ENCODE peak calls at places on chromosomes 1 and 21, in nine cellular contexts. D, S, G, O, P, C, V, R and H are unnamed samples.

GRCh38 chr1:2561898-2562895 is 6.0 kb downstream of the TNFRSF14 start:
- DNase-seq in C (no peak), O (no peak), R (no peak), G (no peak), P (no peak), D (no peak), S (no peak), V (no peak), H (no peak)

GRCh38 chr1:107865627-107866026 is 99.4 kb downstream of the VAV3 start:
- DNase-seq in C (no peak), O (no peak), V (no peak), P (no peak), S (no peak), R (no peak), G (no peak), D (no peak), H (no peak)

GRCh38 chr21:33685613-33686197 is 43.4 kb downstream of the ITSN1 start:
- DNase-seq in S (no peak), R (peak; percentile 75), V (no peak), P (peak; percentile 78), O (peak; percentile 66), D (no peak), G (no peak), C (no peak), H (peak; percentile 63)

GRCh38 chr1:13922440-13922839 is 222.5 kb downstream of the PRDM2 start:
- DNase-seq in D (no peak), P (peak; percentile 40), R (no peak), O (no peak), G (no peak), C (no peak), S (no peak), V (no peak), H (no peak)

GRCh38 chr1:245288796-245289195 is 134.0 kb downstream of the KIF26B start:
- DNase-seq in P (no peak), S (no peak), O (peak; percentile 13), G (no peak), C (no peak), R (no peak), V (no peak), D (no peak), H (no peak)

GRCh38 chr1:152654110-152654509 is 9.1 kb upstream of the LCE2D start:
- DNase-seq in R (peak; percentile 18), P (peak; percentile 63), S (no peak), G (peak; percentile 22), V (peak; percentile 20), O (peak; percentile 33), C (no peak), D (no peak), H (peak; percentile 79)

GRCh38 chr1:2412773-2413494 is 570 bp upstream of the PEX10 start:
- DNase-seq in G (no peak), D (peak; percentile 39), P (peak; percentile 39), O (peak; percentile 31), C (no peak), V (no peak), S (no peak), R (no peak), H (peak; percentile 57)

GRCh38 chr1:226424228-226425003 is 16.5 kb upstream of the PARP1 start:
- DNase-seq in R (peak; percentile 38), S (no peak), P (peak; percentile 44), O (peak; percentile 10), C (no peak), V (peak; percentile 21), G (no peak), D (no peak), H (peak; percentile 64)

GRCh38 chr1:161702250-161702649 is 4.8 kb upstream of the FCRLA start:
- DNase-seq in G (no peak), O (no peak), S (no peak), V (no peak), C (no peak), D (no peak), R (no peak), P (no peak), H (no peak)

GRCh38 chr1:234197839-234198238 is 175.4 kb upstream of the COA6 start:
- DNase-seq in S (no peak), C (no peak), R (no peak), V (no peak), P (no peak), D (no peak), G (no peak), O (no peak), H (no peak)

GRCh38 chr1:171680339-171680738 is 27.9 kb upstream of the MYOC start:
- DNase-seq in R (no peak), C (no peak), V (no peak), P (no peak), O (no peak), S (no peak), G (no peak), D (no peak), H (peak; percentile 14)

GRCh38 chr1:236089046-236089773 is 24.3 kb upstream of the NID1 start:
- DNase-seq in C (no peak), S (no peak), R (peak; percentile 36), P (peak; percentile 59), V (no peak), G (no peak), O (peak; percentile 86), D (no peak), H (peak; percentile 51)

GRCh38 chr21:45305831-45306230 is 18.1 kb upstream of the POFUT2 start:
- DNase-seq in P (no peak), G (no peak), C (peak; percentile 7), V (no peak), O (no peak), S (no peak), D (no peak), R (no peak), H (no peak)

GRCh38 chr1:10753279-10753678 is 43.2 kb downstream of the CASZ1 start:
- DNase-seq in D (no peak), S (no peak), V (no peak), G (no peak), O (no peak), P (no peak), R (no peak), C (no peak), H (no peak)

GRCh38 chr1:228471762-228472398 is 15.3 kb upstream of the RNF187 start:
- DNase-seq in P (peak; percentile 66), D (no peak), R (peak; percentile 31), S (no peak), G (no peak), O (peak; percentile 44), C (no peak), V (no peak), H (peak; percentile 58)

GRCh38 chr1:200367841-200368534 is 41.8 kb downstream of the ZNF281 start:
- DNase-seq in P (peak; percentile 88), O (peak; percentile 85), R (peak; percentile 87), S (no peak), V (no peak), G (no peak), D (no peak), C (no peak), H (peak; percentile 43)

GRCh38 chr1:9361630-9362256 is 69.0 kb downstream of the SPSB1 start:
- DNase-seq in R (peak; percentile 25), D (no peak), V (no peak), G (no peak), S (no peak), C (no peak), O (peak; percentile 50), P (peak; percentile 49), H (no peak)

GRCh38 chr1:110673197-110673701 is 1.5 kb downstream of the KCNA3 start:
- DNase-seq in R (no peak), V (peak; percentile 40), P (no peak), G (no peak), S (no peak), D (no peak), C (no peak), O (no peak), H (no peak)

DNA sequence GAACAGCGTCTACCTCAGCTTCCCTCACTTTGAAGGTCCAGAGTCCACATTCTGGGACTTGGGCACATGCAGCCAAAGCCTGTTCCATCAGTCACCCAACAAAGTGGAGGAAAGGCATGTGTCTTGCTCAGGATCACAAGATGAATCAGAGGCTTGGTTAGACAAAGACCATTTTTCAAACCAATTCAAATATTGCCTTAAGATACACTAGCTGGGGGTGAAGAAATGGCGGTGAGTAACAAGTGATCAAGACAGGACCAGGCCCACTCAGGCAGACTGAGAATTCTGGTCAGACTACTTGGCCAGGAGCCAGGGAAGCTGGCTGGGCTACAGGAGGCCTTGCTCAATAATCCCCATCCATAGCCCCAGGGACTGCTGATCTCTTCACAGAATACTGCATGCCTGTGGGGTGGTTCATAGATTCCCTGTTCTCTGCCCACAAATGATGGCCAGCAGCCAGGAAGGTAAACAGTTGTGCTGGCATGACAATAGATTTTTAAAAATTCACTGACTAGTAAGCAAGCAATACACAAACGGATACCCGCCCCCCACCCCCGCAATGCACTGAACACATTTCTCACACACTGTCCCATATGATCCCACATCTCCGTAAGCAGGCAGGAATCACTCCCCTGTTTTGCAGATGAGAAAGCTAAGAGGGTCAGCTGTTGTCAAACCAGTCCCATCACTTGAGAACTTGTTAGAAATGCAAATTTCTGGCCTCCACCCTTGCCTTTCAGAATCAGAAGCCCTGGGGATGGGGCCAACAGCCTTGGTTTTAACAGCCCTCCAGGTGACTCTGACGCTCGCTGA is 27.2 kb downstream of the ERI3 start:
- DNase-seq in S (peak; percentile 95), C (peak; percentile 76), P (peak; percentile 100), G (peak; percentile 88), R (peak; percentile 99), D (peak; percentile 90), V (no peak), O (peak; percentile 100), H (peak; percentile 100)
- H3K4me3 ChIP-seq in S (no peak overlapping the region), C (no peak overlapping the region), P (no peak overlapping the region), G (no peak overlapping the region), R (no peak overlapping the region), D (no peak overlapping the region), V (no peak overlapping the region), O (no peak overlapping the region), H (no peak overlapping the region)

GRCh38 chr1:16970132-16970910 is 10.1 kb downstream of the MFAP2 start:
- DNase-seq in S (no peak), C (no peak), R (no peak), P (no peak), O (no peak), G (no peak), D (no peak), V (no peak), H (no peak)
- TF ChIP-seq CTCF in S (no peak), C (no peak), R (no peak), P (no peak), O (no peak), G (no peak), D (no peak), V (no peak), H (no peak)

GRCh38 chr1:175514309-175515001 is 228.9 kb downstream of the TNR start:
- DNase-seq in O (no peak), G (peak; percentile 19), C (no peak), D (no peak), P (no peak), V (no peak), S (no peak), R (peak; percentile 78), H (no peak)
- H3K4me3 ChIP-seq in O (no peak overlapping the region), G (no peak overlapping the region), C (no peak overlapping the region), D (no peak overlapping the region), P (no peak overlapping the region), V (no peak overlapping the region), S (no peak overlapping the region), R (no peak overlapping the region), H (no peak overlapping the region)

DNA sequence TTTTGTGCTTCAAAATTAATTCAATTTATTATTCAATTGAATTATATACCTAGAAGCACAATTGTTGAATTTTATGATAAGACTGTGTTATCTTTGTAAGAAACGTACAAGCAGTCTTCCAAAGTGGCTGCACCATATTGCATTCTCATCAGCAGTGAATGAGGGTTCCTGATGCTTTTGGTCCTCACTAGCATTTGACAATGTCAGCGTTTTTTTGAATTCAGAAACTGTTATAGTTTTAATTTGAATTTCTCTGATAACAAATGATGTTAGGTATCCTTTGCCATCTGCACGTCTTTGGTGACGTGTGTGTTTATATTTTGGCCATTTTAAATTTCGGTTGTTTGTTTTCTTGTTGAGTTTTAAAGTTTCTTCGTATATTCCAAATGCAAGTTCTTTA is 553.0 kb upstream of the ZP4 start:
- DNase-seq in O (no peak), G (no peak), R (no peak), V (no peak), S (no peak), C (no peak), P (no peak), D (no peak), H (no peak)
- TF ChIP-seq CTCF in O (no peak), G (no peak), R (no peak), V (no peak), S (no peak), C (no peak), P (no peak), D (no peak), H (no peak)